ENCODE peak calls at places on chromosomes 5 and 9, in four cellular contexts. One of them, this sample, is unnamed.

GRCh38 chr9:108105885-108106284 is 616.3 kb upstream of the KLF4 start:
- DNase-seq in spleen: no peak
- DNase-seq in Panc1: no peak
- DNase-seq in AG10803: no peak
- DNase-seq in this sample: no peak

GRCh38 chr9:108439967-108440366 is 415.8 kb downstream of the ACTL7B start:
- DNase-seq in spleen: no peak
- DNase-seq in Panc1: no peak
- DNase-seq in AG10803: peak; percentile 75
- DNase-seq in this sample: peak; percentile 64

GRCh38 chr9:123871781-123872180 is 58.1 kb downstream of the DENND1A start:
- DNase-seq in spleen: no peak
- DNase-seq in Panc1: no peak
- DNase-seq in AG10803: peak; percentile 22
- DNase-seq in this sample: no peak

GRCh38 chr5:6544561-6544935 is 88.3 kb downstream of the NSUN2 start:
- DNase-seq in spleen: no peak
- DNase-seq in Panc1: no peak
- DNase-seq in AG10803: peak; percentile 22
- DNase-seq in this sample: no peak

GRCh38 chr9:36759141-36759540 is 186.4 kb downstream of the MELK start:
- DNase-seq in spleen: no peak
- DNase-seq in Panc1: no peak
- DNase-seq in AG10803: no peak
- DNase-seq in this sample: no peak

GRCh38 chr5:53355930-53356329 is 124.5 kb upstream of the FST start:
- DNase-seq in spleen: no peak
- DNase-seq in Panc1: no peak
- DNase-seq in AG10803: no peak
- DNase-seq in this sample: no peak

GRCh38 chr9:14353222-14354056 is 39.5 kb upstream of the NFIB start:
- DNase-seq in spleen: peak; percentile 92
- DNase-seq in Panc1: no peak
- DNase-seq in AG10803: peak; percentile 68
- DNase-seq in this sample: peak; percentile 14

GRCh38 chr9:127714916-127715442 is 484 bp downstream of the PTRH1 start:
- DNase-seq in spleen: peak; percentile 87
- DNase-seq in Panc1: no peak
- DNase-seq in AG10803: no peak
- DNase-seq in this sample: no peak

GRCh38 chr9:125985998-125986655 is 239.0 kb downstream of the PBX3 start:
- DNase-seq in spleen: no peak
- DNase-seq in Panc1: no peak
- DNase-seq in AG10803: no peak
- DNase-seq in this sample: no peak

GRCh38 chr5:129078660-129079059 is 15.9 kb upstream of the ISOC1 start:
- DNase-seq in spleen: no peak
- DNase-seq in Panc1: no peak
- DNase-seq in AG10803: no peak
- DNase-seq in this sample: no peak

GRCh38 chr9:4375424-4376195 is 75.7 kb upstream of the GLIS3 start:
- DNase-seq in spleen: no peak
- DNase-seq in Panc1: no peak
- DNase-seq in AG10803: peak; percentile 83
- DNase-seq in this sample: peak; percentile 87

GRCh38 chr5:163312598-163312997 is 124.8 kb upstream of the CCNG1 start:
- DNase-seq in spleen: no peak
- DNase-seq in Panc1: no peak
- DNase-seq in AG10803: no peak
- DNase-seq in this sample: no peak

GRCh38 chr5:10420926-10421325 is 20.8 kb upstream of the ROPN1L start:
- DNase-seq in spleen: no peak
- DNase-seq in Panc1: no peak
- DNase-seq in AG10803: peak; percentile 32
- DNase-seq in this sample: no peak

GRCh38 chr9:136622538-136622948 is 40.2 kb upstream of the EGFL7 start:
- DNase-seq in spleen: peak; percentile 75
- DNase-seq in Panc1: no peak
- DNase-seq in AG10803: no peak
- DNase-seq in this sample: no peak

GRCh38 chr5:58245479-58245845 is 214.4 kb downstream of the PLK2 start:
- DNase-seq in spleen: no peak
- DNase-seq in Panc1: no peak
- DNase-seq in AG10803: no peak
- DNase-seq in this sample: no peak

GRCh38 chr9:22650145-22650544 is 203.5 kb downstream of the DMRTA1 start:
- DNase-seq in spleen: no peak
- DNase-seq in Panc1: no peak
- DNase-seq in AG10803: no peak
- DNase-seq in this sample: no peak

GRCh38 chr5:8517461-8517860 is 648.5 kb downstream of the MTRR start:
- DNase-seq in spleen: no peak
- DNase-seq in Panc1: no peak
- DNase-seq in AG10803: no peak
- DNase-seq in this sample: no peak

GRCh38 chr5:101531031-101531430 is 627.9 kb upstream of the ST8SIA4 start:
- DNase-seq in spleen: no peak
- DNase-seq in Panc1: no peak
- DNase-seq in AG10803: no peak
- DNase-seq in this sample: no peak

GRCh38 chr9:32942755-32943460 is 58.5 kb downstream of the APTX start:
- DNase-seq in spleen: no peak
- DNase-seq in Panc1: no peak
- DNase-seq in AG10803: no peak
- DNase-seq in this sample: no peak

GRCh38 chr9:93965830-93966577 is 10.8 kb upstream of the BARX1 start:
- DNase-seq in spleen: no peak
- DNase-seq in Panc1: no peak
- DNase-seq in AG10803: no peak
- DNase-seq in this sample: no peak

GRCh38 chr9:132411091-132411508 is 1.1 kb downstream of the CFAP77 start:
- DNase-seq in spleen: peak; percentile 87
- DNase-seq in Panc1: no peak
- DNase-seq in AG10803: peak; percentile 3
- DNase-seq in this sample: no peak

GRCh38 chr5:103648086-103648485 is 85.5 kb upstream of the NUDT12 start:
- DNase-seq in spleen: no peak
- DNase-seq in Panc1: no peak
- DNase-seq in AG10803: no peak
- DNase-seq in this sample: no peak

DNA sequence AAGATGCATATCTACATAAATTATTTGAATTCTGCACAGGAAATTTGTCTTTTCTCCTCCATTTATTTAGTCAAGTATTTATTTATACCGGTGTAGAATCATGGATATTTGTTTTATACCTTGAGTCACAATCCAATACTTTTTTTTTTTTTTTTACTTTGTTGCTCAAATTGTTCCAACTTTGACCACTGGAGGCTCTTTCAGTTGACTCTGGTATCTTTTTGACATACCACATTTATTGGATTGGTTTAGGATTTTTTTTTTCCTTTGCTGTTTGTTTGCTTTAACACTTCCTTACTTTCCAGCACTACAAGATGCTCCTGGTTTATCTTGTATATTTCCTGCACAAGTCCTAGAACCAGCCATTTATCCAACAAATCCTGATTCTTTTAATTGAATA is 543.1 kb upstream of the RIOK2 start:
- DNase-seq in spleen: no peak
- DNase-seq in Panc1: no peak
- DNase-seq in AG10803: no peak
- DNase-seq in this sample: no peak
- TF ChIP-seq CTCF in spleen: no peak
- TF ChIP-seq CTCF in Panc1: peak; percentile 6
- TF ChIP-seq CTCF in AG10803: peak; percentile 24
- TF ChIP-seq CTCF in this sample: no peak

GRCh38 chr9:2155966-2156365 is 140.8 kb downstream of the SMARCA2 start:
- DNase-seq in spleen: no peak
- DNase-seq in Panc1: no peak
- DNase-seq in AG10803: no peak
- DNase-seq in this sample: no peak

GRCh38 chr9:2159521-2160417 is 144.6 kb downstream of the SMARCA2 start:
- DNase-seq in spleen: no peak
- DNase-seq in Panc1: no peak
- DNase-seq in AG10803: peak; percentile 13
- DNase-seq in this sample: no peak

GRCh38 chr9:2158111-2158610 is 143.0 kb downstream of the SMARCA2 start:
- DNase-seq in spleen: peak; percentile 81
- DNase-seq in Panc1: no peak
- DNase-seq in AG10803: peak; percentile 58
- DNase-seq in this sample: no peak

GRCh38 chr9:2158729-2159128 is 143.6 kb downstream of the SMARCA2 start:
- DNase-seq in spleen: no peak
- DNase-seq in Panc1: no peak
- DNase-seq in AG10803: no peak
- DNase-seq in this sample: no peak

GRCh38 chr9:2157277-2158105 is 142.3 kb downstream of the SMARCA2 start:
- DNase-seq in spleen: peak; percentile 78
- DNase-seq in Panc1: no peak
- DNase-seq in AG10803: peak; percentile 57
- DNase-seq in this sample: no peak
- H3K4me3 ChIP-seq in spleen: peak overlapping the region; percentile 22
- H3K4me3 ChIP-seq in Panc1: peak overlapping the region; percentile 61
- H3K4me3 ChIP-seq in AG10803: peak overlapping the region; percentile 55
- H3K4me3 ChIP-seq in this sample: peak overlapping the region; percentile 41

DNA sequence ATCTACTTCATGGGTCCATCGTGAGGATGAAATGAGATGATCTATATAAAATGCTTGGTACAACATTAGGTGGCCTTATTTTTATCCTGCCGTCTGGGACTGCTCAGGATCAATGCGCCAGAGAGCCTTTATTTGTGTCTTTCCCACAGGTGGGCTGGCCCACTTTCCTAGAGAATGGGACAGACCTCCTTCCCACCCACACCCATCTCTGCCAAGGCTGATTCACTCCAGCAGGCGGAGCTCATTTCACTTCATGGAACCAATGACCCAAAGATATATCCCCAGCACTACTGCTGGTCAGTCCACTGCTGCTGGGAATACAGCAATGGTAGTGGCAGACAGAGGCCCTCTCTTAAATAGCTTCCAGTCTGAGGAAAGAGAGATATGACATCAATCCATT is 35.7 kb downstream of the TGFBI start:
- DNase-seq in spleen: no peak
- DNase-seq in Panc1: no peak
- DNase-seq in AG10803: no peak
- DNase-seq in this sample: no peak
- TF ChIP-seq CTCF in spleen: no peak
- TF ChIP-seq CTCF in Panc1: peak; percentile 18
- TF ChIP-seq CTCF in AG10803: peak; percentile 43
- TF ChIP-seq CTCF in this sample: peak; percentile 27

GRCh38 chr9:89526667-89527066 is 28.8 kb upstream of the SEMA4D start:
- DNase-seq in spleen: no peak
- DNase-seq in Panc1: no peak
- DNase-seq in AG10803: no peak
- DNase-seq in this sample: no peak

GRCh38 chr9:89527084-89527483 is 29.2 kb upstream of the SEMA4D start:
- DNase-seq in spleen: peak; percentile 87
- DNase-seq in Panc1: no peak
- DNase-seq in AG10803: no peak
- DNase-seq in this sample: no peak

GRCh38 chr9:89524888-89525385 is 27.0 kb upstream of the SEMA4D start:
- DNase-seq in spleen: peak; percentile 77
- DNase-seq in Panc1: no peak
- DNase-seq in AG10803: no peak
- DNase-seq in this sample: no peak

GRCh38 chr9:89523948-89524347 is 26.0 kb upstream of the SEMA4D start:
- DNase-seq in spleen: no peak
- DNase-seq in Panc1: no peak
- DNase-seq in AG10803: no peak
- DNase-seq in this sample: no peak

GRCh38 chr9:89525673-89526374 is 27.9 kb upstream of the SEMA4D start:
- DNase-seq in spleen: peak; percentile 79
- DNase-seq in Panc1: no peak
- DNase-seq in AG10803: no peak
- DNase-seq in this sample: no peak
- H3K4me3 ChIP-seq in spleen: no peak overlapping the region
- H3K4me3 ChIP-seq in Panc1: no peak overlapping the region
- H3K4me3 ChIP-seq in AG10803: no peak overlapping the region
- H3K4me3 ChIP-seq in this sample: no peak overlapping the region

GRCh38 chr5:110045153-110045552 is 355.4 kb downstream of the MAN2A1 start:
- DNase-seq in spleen: no peak
- DNase-seq in Panc1: no peak
- DNase-seq in AG10803: peak; percentile 46
- DNase-seq in this sample: no peak
- TF ChIP-seq CTCF in spleen: no peak
- TF ChIP-seq CTCF in Panc1: peak; percentile 3
- TF ChIP-seq CTCF in AG10803: peak; percentile 53
- TF ChIP-seq CTCF in this sample: peak; percentile 22